ENCODE peak calls at places on chromosomes 2 and 18, in four cellular contexts. One of them, this sample, is unnamed.

GRCh38 chr2:161246301-161246700 is 61.9 kb upstream of the PSMD14 start:
- DNase-seq in spleen: no peak
- DNase-seq in foreskin keratinocyte: no peak
- DNase-seq in PC-9: no peak
- DNase-seq in this sample: no peak

GRCh38 chr2:231934441-231935206 is 8.4 kb upstream of the NPPC start:
- DNase-seq in spleen: no peak
- DNase-seq in foreskin keratinocyte: no peak
- DNase-seq in PC-9: no peak
- DNase-seq in this sample: no peak

GRCh38 chr2:79887747-79888374 is 375.0 kb downstream of the CTNNA2 start:
- DNase-seq in spleen: no peak
- DNase-seq in foreskin keratinocyte: peak
- DNase-seq in PC-9: peak
- DNase-seq in this sample: peak

GRCh38 chr2:102061962-102062795 is 70.4 kb downstream of the IL1R2 start:
- DNase-seq in spleen: no peak
- DNase-seq in foreskin keratinocyte: no peak
- DNase-seq in PC-9: no peak
- DNase-seq in this sample: no peak

GRCh38 chr2:29184531-29184930 is 69.3 kb downstream of the CLIP4 start:
- DNase-seq in spleen: no peak
- DNase-seq in foreskin keratinocyte: no peak
- DNase-seq in PC-9: no peak
- DNase-seq in this sample: no peak

GRCh38 chr2:37689751-37690150 is 18.3 kb upstream of the CDC42EP3 start:
- DNase-seq in spleen: no peak
- DNase-seq in foreskin keratinocyte: no peak
- DNase-seq in PC-9: no peak
- DNase-seq in this sample: no peak

GRCh38 chr2:135473567-135473966 is 57.5 kb downstream of the ZRANB3 start:
- DNase-seq in spleen: no peak
- DNase-seq in foreskin keratinocyte: no peak
- DNase-seq in PC-9: no peak
- DNase-seq in this sample: peak

GRCh38 chr2:128278979-128279378 is 39.7 kb downstream of the HS6ST1 start:
- DNase-seq in spleen: peak
- DNase-seq in foreskin keratinocyte: no peak
- DNase-seq in PC-9: no peak
- DNase-seq in this sample: no peak

GRCh38 chr2:124983595-124983994 is 958.5 kb downstream of the CNTNAP5 start:
- DNase-seq in spleen: no peak
- DNase-seq in foreskin keratinocyte: no peak
- DNase-seq in PC-9: no peak
- DNase-seq in this sample: no peak

GRCh38 chr2:152456262-152456661 is 121.3 kb downstream of the FMNL2 start:
- DNase-seq in spleen: no peak
- DNase-seq in foreskin keratinocyte: peak
- DNase-seq in PC-9: peak
- DNase-seq in this sample: peak

GRCh38 chr2:4670331-4670730 is 967.0 kb downstream of the DCDC2C start:
- DNase-seq in spleen: no peak
- DNase-seq in foreskin keratinocyte: no peak
- DNase-seq in PC-9: no peak
- DNase-seq in this sample: no peak

GRCh38 chr2:159525012-159525411 is 91.3 kb downstream of the BAZ2B start:
- DNase-seq in spleen: no peak
- DNase-seq in foreskin keratinocyte: no peak
- DNase-seq in PC-9: no peak
- DNase-seq in this sample: no peak

GRCh38 chr18:7452331-7452730 is 114.8 kb upstream of the PTPRM start:
- DNase-seq in spleen: no peak
- DNase-seq in foreskin keratinocyte: no peak
- DNase-seq in PC-9: peak
- DNase-seq in this sample: peak
- TF ChIP-seq CTCF in spleen: no peak
- TF ChIP-seq CTCF in foreskin keratinocyte: peak
- TF ChIP-seq CTCF in PC-9: peak
- TF ChIP-seq CTCF in this sample: peak

GRCh38 chr2:174636979-174637378 is 39.4 kb upstream of the WIPF1 start:
- DNase-seq in spleen: no peak
- DNase-seq in foreskin keratinocyte: no peak
- DNase-seq in PC-9: no peak
- DNase-seq in this sample: no peak
- TF ChIP-seq CTCF in spleen: no peak
- TF ChIP-seq CTCF in foreskin keratinocyte: no peak
- TF ChIP-seq CTCF in PC-9: peak
- TF ChIP-seq CTCF in this sample: no peak

DNA sequence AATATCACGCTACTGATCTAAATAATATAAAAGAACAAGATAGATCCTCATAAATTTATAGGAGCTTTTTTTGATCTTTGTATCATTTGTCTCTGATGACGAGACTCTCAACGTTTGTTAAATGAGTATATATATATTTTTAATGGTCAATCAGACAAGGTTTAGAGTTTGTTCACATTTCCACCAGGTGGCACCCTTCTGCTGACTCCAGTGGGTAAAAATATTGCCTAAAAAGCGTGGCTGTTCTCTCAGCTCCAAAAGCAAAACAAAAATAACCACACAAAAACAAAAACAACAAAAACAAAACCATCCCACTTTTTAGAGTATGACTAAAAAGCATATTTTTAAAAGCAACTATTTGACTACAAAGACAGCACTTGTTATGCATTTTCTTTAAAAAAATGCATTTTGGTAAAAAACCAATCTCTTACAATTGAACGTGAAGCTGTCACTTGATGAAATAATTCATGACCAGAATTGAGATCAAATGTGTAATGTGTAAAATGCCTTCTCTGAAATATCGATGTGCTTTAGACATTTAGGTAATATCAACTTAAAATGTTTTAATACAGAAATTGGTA is 723.2 kb downstream of the DPP10 start:
- DNase-seq in spleen: no peak
- DNase-seq in foreskin keratinocyte: no peak
- DNase-seq in PC-9: peak
- DNase-seq in this sample: peak
- TF ChIP-seq CTCF in spleen: no peak
- TF ChIP-seq CTCF in foreskin keratinocyte: peak
- TF ChIP-seq CTCF in PC-9: peak
- TF ChIP-seq CTCF in this sample: no peak

GRCh38 chr2:241720099-241720498 is 14.3 kb upstream of the D2HGDH start:
- DNase-seq in spleen: no peak
- DNase-seq in foreskin keratinocyte: no peak
- DNase-seq in PC-9: no peak
- DNase-seq in this sample: no peak

GRCh38 chr2:241722896-241723454 is 11.5 kb upstream of the D2HGDH start:
- DNase-seq in spleen: no peak
- DNase-seq in foreskin keratinocyte: no peak
- DNase-seq in PC-9: no peak
- DNase-seq in this sample: no peak

GRCh38 chr2:241721852-241722251 is 12.6 kb upstream of the D2HGDH start:
- DNase-seq in spleen: no peak
- DNase-seq in foreskin keratinocyte: no peak
- DNase-seq in PC-9: no peak
- DNase-seq in this sample: no peak

GRCh38 chr2:241720560-241720959 is 13.9 kb upstream of the D2HGDH start:
- DNase-seq in spleen: no peak
- DNase-seq in foreskin keratinocyte: no peak
- DNase-seq in PC-9: no peak
- DNase-seq in this sample: no peak

DNA sequence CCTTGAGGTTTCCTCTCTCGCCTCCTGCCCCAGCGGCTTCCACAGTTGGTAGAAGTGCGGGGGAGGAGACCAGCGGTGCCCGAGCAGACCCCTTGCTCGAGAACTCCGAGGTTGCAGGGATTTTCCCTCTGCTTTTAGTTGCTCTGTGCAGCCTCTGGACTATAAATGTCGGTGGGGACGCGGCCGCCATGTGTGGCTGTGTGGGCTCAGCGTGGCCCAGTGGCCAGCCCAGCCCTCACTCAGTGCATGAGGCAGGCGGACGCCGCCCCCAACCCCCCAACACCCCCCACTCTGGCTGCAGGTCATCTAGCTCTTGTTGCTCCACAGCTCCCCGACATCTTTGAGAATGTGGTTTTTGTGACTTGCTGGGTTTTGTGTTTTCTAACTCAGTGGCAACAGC is 15.3 kb upstream of the D2HGDH start:
- DNase-seq in spleen: no peak
- DNase-seq in foreskin keratinocyte: no peak
- DNase-seq in PC-9: no peak
- DNase-seq in this sample: no peak
- TF ChIP-seq CTCF in spleen: no peak
- TF ChIP-seq CTCF in foreskin keratinocyte: no peak
- TF ChIP-seq CTCF in PC-9: no peak
- TF ChIP-seq CTCF in this sample: no peak

GRCh38 chr2:169840747-169841142 is 13.5 kb downstream of the UBR3 start:
- DNase-seq in spleen: no peak
- DNase-seq in foreskin keratinocyte: no peak
- DNase-seq in PC-9: no peak
- DNase-seq in this sample: no peak

GRCh38 chr2:169838743-169839489 is 11.7 kb downstream of the UBR3 start:
- DNase-seq in spleen: no peak
- DNase-seq in foreskin keratinocyte: no peak
- DNase-seq in PC-9: no peak
- DNase-seq in this sample: no peak

GRCh38 chr2:169834401-169834800 is 7.1 kb downstream of the UBR3 start:
- DNase-seq in spleen: no peak
- DNase-seq in foreskin keratinocyte: no peak
- DNase-seq in PC-9: no peak
- DNase-seq in this sample: no peak

GRCh38 chr2:169845016-169845415 is 17.8 kb downstream of the UBR3 start:
- DNase-seq in spleen: no peak
- DNase-seq in foreskin keratinocyte: no peak
- DNase-seq in PC-9: no peak
- DNase-seq in this sample: no peak

GRCh38 chr2:169839954-169840746 is 12.9 kb downstream of the UBR3 start:
- DNase-seq in spleen: no peak
- DNase-seq in foreskin keratinocyte: no peak
- DNase-seq in PC-9: no peak
- DNase-seq in this sample: no peak
- TF ChIP-seq CTCF in spleen: no peak
- TF ChIP-seq CTCF in foreskin keratinocyte: no peak
- TF ChIP-seq CTCF in PC-9: no peak
- TF ChIP-seq CTCF in this sample: no peak

DNA sequence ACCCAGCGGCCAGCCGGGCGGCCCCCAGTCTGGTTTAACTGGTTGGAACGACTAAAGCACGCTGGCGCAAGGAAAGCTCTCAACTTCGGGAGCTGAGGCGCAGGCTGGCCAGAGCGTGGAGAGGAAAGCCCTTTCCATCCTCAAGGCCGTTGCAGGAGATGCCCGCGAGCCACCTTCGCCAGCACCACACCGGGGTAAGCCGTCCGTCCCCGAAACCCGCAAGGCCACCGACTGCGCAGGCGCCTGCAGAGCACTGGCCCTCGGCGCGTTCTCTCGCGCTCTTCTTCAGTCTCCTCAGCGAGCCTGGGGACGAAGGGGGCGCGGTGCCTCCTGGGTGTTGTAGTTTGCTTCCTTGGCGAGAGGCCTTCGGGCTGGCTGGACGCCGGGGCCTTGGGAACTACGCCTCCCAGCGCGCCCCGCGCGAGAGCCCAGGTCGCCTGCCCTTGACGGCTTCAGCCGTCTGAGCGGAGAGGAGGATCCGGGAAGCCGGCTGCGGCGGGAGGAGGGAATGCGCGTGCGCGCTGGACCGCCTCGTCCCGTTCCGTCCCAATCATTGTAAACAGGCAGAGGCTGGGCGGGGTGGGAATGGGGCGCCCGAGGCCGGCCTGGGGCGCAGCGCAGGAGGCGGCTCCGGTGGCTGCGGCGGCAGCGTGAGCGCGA is at the start of gene RALBP1:
- DNase-seq in spleen: peak
- DNase-seq in foreskin keratinocyte: peak
- DNase-seq in PC-9: peak
- DNase-seq in this sample: peak
- TF ChIP-seq CTCF in spleen: no peak
- TF ChIP-seq CTCF in foreskin keratinocyte: peak
- TF ChIP-seq CTCF in PC-9: no peak
- TF ChIP-seq CTCF in this sample: no peak

DNA sequence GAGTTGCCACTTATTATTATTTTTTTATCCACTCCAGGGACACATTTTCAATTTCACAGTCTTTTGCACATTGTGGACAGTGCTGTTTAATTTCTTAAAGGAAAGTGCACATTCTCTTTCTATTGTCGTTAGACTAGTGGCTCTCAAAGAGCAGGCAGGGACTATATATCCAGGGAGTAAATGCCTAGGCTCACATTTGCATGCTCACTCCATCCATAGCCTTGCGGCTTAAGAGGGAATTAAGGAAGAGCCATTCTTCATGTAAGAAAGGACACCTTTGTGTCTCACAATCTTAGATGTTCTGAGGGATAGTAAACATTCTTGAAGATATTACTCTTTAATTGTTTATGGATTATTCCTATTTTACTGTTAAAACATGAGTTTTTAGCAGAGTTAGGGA is 70.8 kb downstream of the FIGN start:
- DNase-seq in spleen: no peak
- DNase-seq in foreskin keratinocyte: no peak
- DNase-seq in PC-9: no peak
- DNase-seq in this sample: no peak
- TF ChIP-seq CTCF in spleen: no peak
- TF ChIP-seq CTCF in foreskin keratinocyte: no peak
- TF ChIP-seq CTCF in PC-9: no peak
- TF ChIP-seq CTCF in this sample: no peak

This sample was measured in Calu3.